ENCODE peak calls at places on chromosomes 13 and 19, in four cellular contexts. H is coronary artery, I is esophagus muscularis mucosa, E is A673. P is an unnamed sample.

GRCh38 chr13:23515116-23515515 is 55.1 kb upstream of the TNFRSF19 start:
- DNase-seq in I (no peak), H (no peak), E (no peak), P (no peak)

GRCh38 chr13:34076319-34076718 is 258.4 kb downstream of the RFC3 start:
- DNase-seq in E (no peak), I (no peak), H (no peak), P (peak; percentile 4)

GRCh38 chr19:6524326-6524725 is 6.5 kb upstream of the TNFSF9 start:
- DNase-seq in E (no peak), I (no peak), H (no peak), P (no peak)

GRCh38 chr13:80928241-80928640 is 587.3 kb upstream of the SPRY2 start:
- DNase-seq in I (no peak), H (no peak), E (no peak), P (no peak)

GRCh38 chr19:43408043-43408442 is 6.6 kb upstream of the TEX101 start:
- DNase-seq in H (no peak), I (no peak), E (no peak), P (no peak)

GRCh38 chr19:1245884-1246816 is 2.2 kb upstream of the MIDN start:
- DNase-seq in E (no peak), H (no peak), I (no peak), P (no peak)

GRCh38 chr19:13574933-13575332 is 68.7 kb upstream of the CACNA1A start:
- DNase-seq in E (no peak), H (no peak), I (no peak), P (no peak)

GRCh38 chr13:103895835-103896520 is 829.8 kb upstream of the SLC10A2 start:
- DNase-seq in I (no peak), E (no peak), H (no peak), P (no peak)

GRCh38 chr19:19459707-19460251 is 54.3 kb downstream of the GATAD2A start:
- DNase-seq in H (no peak), I (no peak), E (peak; percentile 82), P (peak; percentile 60)

GRCh38 chr19:29658221-29658991 is 6.9 kb upstream of the PLEKHF1 start:
- DNase-seq in E (no peak), H (no peak), I (no peak), P (no peak)

GRCh38 chr13:41060723-41061074 is 610 bp upstream of the WBP4 start:
- DNase-seq in I (peak; percentile 94), E (peak; percentile 93), H (no peak), P (peak; percentile 84)

GRCh38 chr19:13038306-13039210 is 43.3 kb downstream of the NFIX start:
- DNase-seq in E (no peak), I (no peak), H (no peak), P (no peak)

GRCh38 chr13:110113284-110113764 is 193.6 kb downstream of the COL4A1 start:
- DNase-seq in H (peak; percentile 64), E (no peak), I (no peak), P (peak; percentile 86)

GRCh38 chr19:44131955-44132354 is 9.4 kb upstream of the ZNF234 start:
- DNase-seq in H (no peak), E (no peak), I (no peak), P (no peak)

GRCh38 chr13:98413796-98414195 is 163.1 kb downstream of the STK24 start:
- DNase-seq in E (no peak), I (no peak), H (peak; percentile 21), P (no peak)

GRCh38 chr13:76778906-76779305 is 107.3 kb downstream of the KCTD12 start:
- DNase-seq in I (no peak), H (no peak), E (no peak), P (no peak)

GRCh38 chr19:48023518-48023917 is 20.4 kb downstream of the CABP5 start:
- DNase-seq in E (no peak), I (no peak), H (no peak), P (no peak)

GRCh38 chr13:100513987-100514670 is 74.5 kb downstream of the GGACT start:
- DNase-seq in H (no peak), E (peak; percentile 81), I (no peak), P (peak; percentile 33)

GRCh38 chr19:8084152-8084551 is 31.6 kb downstream of the CCL25 start:
- DNase-seq in E (no peak), I (no peak), H (no peak), P (no peak)

GRCh38 chr13:66532146-66532545 is 698.0 kb downstream of the PCDH9 start:
- DNase-seq in E (no peak), I (no peak), H (no peak), P (peak; percentile 79)

GRCh38 chr19:30309983-30310805 is 62.0 kb upstream of the ZNF536 start:
- DNase-seq in H (peak; percentile 3), I (no peak), E (no peak), P (no peak)

GRCh38 chr19:46118136-46118535 is 6.4 kb downstream of the IGFL3 start:
- DNase-seq in H (no peak), I (no peak), E (no peak), P (peak; percentile 51)

GRCh38 chr13:98479496-98480003 is 97.4 kb downstream of the STK24 start:
- DNase-seq in I (no peak), H (no peak), E (no peak), P (no peak)

GRCh38 chr19:41263042-41263849 is 926 bp upstream of the HNRNPUL1 start:
- DNase-seq in E (no peak), H (peak; percentile 88), I (peak; percentile 95), P (peak; percentile 64)

GRCh38 chr13:24086642-24087041 is 73.9 kb upstream of the SPATA13 start:
- DNase-seq in I (no peak), E (no peak), H (no peak), P (no peak)

GRCh38 chr19:36488816-36489138 is 584 bp downstream of the ZNF566 start:
- DNase-seq in H (peak; percentile 70), E (peak; percentile 33), I (no peak), P (peak; percentile 2)

DNA sequence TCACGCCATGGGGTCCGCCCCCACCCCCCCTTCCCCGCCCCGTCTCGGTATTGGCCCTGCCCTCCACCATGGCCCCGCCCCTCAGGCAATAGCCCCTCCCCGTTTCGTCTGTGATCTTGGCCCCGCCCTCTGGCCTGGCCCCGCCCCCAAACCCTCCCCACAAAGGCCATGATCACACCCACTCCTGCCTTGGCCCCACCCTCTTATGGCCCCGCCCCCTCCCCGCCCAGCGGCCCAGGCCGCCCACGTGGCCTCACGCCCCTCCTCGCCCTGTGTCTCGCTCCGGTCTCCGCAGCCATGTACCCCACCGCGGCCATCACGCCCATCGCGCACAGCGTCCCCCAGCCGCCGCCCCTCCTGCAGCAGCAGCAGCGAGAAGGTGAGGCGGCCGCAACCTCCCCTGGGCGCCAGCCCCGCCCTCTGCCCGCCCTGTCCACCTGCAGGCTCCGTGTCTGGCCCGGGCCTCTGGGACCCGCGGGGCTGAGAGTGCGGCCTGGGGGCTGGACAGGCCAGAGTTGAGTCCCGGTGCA is 61.3 kb downstream of the CELF5 start:
- DNase-seq in I (no peak), E (no peak), H (no peak), P (no peak)
- H3K4me3 ChIP-seq in I (peak overlapping the region; percentile 18), E (no peak overlapping the region), H (peak overlapping the region; percentile 48), P (no peak overlapping the region)

GRCh38 chr13:60369242-60369641 is 27.8 kb upstream of the TDRD3 start:
- DNase-seq in H (no peak), I (no peak), E (peak; percentile 27), P (no peak)
- TF ChIP-seq CTCF in H (no peak), I (peak; percentile 40), E (peak; percentile 46), P (peak; percentile 34)

DNA sequence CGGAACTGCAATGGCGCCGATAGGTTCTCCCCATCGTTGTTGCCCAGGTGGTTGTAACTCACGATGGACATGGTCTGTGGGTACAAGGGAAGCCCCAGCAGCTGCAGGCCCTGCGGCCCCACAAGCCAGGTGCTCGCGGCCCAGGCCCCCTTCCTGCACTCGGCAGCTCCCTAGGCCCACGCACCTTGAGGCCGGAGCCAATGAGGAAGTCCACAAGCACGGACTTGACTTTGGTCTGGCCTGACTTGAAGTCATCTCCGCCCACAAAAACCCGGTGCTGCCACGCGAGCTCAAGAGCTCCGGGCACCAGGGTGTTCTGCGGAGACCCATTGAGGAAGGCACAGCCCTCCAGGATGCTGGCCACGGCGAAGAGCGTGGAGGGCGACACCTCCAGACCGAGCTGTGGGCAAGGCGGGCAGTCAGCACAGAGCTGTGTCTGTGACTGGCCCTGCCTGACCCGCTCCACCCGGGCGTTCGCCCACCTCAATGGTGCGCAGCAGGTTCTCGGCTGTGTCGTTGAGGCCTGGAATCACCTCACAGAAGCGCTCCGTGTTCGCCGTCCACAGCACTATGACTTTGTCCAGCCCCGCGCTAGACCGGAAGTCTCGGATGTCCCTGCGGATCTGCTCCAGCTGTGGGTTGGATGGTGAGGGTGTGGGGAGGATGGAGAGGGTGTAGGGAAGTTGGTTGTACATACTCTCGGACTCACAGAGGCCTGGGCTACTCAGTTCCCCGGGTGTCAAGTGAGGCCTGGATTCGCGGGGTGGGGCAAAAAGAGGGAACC is 1.9 kb downstream of the ISYNA1 start:
- DNase-seq in I (no peak), H (no peak), E (no peak), P (no peak)
- H3K4me3 ChIP-seq in I (no peak overlapping the region), H (peak overlapping the region; percentile 86), E (peak overlapping the region; percentile 66), P (no peak overlapping the region)

GRCh38 chr13:51584731-51585191 is 499 bp downstream of the WDFY2 start:
- DNase-seq in E (peak; percentile 73), H (no peak), I (no peak), P (peak; percentile 65)

GRCh38 chr13:51585234-51585672 is 991 bp downstream of the WDFY2 start:
- DNase-seq in I (no peak), H (no peak), E (no peak), P (peak; percentile 30)

GRCh38 chr13:51585696-51586095 is 1.4 kb downstream of the WDFY2 start:
- DNase-seq in I (no peak), E (peak; percentile 56), H (no peak), P (peak; percentile 62)

GRCh38 chr13:51583469-51583874 is 790 bp upstream of the WDFY2 start:
- DNase-seq in H (no peak), E (no peak), I (no peak), P (no peak)

DNA sequence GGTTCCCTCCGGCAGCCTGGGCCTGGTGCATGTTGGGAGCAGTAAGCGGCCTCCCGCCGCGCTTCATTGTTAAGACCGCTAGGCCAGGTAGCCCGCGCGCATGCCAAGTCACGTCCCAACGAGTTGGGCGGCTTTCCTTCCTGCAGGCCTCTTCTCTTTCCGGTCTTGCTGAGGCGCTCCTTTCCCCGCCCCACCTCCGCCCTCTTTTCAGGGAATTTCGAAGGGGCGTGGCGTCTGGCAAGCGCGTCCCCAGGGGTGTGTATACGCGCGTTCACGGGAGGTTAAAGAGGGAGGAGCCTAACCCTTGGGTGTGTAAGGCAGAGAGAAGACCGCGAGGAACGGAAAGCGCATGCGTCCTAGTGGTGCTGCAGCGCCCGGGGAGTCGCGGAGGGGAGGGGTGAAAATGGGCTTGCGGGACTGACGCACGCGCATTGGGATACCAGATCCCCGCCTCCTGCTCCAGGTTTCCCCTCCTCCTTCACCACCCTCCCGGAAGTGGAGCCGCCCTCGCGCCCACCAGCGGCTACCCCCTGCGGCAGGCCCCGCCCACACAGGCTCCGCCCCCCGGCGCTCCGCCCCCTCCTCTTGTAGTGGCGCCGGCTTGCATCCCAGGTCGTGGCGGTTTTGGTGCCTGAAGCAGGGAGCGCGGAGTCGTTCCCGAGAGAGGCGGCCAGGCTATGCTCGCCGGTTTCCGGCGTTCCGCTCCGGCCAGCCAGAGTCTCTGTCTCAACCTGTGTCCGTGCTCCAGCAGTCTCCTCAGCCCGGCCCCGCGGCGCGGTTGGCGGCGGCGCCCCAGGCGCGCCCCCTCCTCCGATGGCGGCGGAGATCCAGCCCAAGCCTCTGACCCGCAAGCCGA is at the start of gene WDFY2:
- DNase-seq in I (peak; percentile 100), E (peak; percentile 100), H (peak; percentile 100), P (peak; percentile 100)
- TF ChIP-seq CTCF in I (no peak), E (no peak), H (no peak), P (no peak)